ENCODE peak calls at places on chromosomes 13 and 19, in ten cellular contexts. H is K562, U is neural crest cell, Z is type B pancreatic cell, L is colonic mucosa, J is fibroblast of lung, D is HFFc6, A is astrocyte of the cerebellum, S is mammary epithelial cell, N is omental fat pad. P is an unnamed sample.

GRCh38 chr19:34482380-34483250 is 1.1 kb downstream of the WTIP start:
- DNase-seq in S (peak), U (peak), D (no peak), L (no peak), A (no peak), Z (no peak), H (no peak), J (peak), N (no peak), P (no peak)

GRCh38 chr19:2575734-2576481 is 100.0 kb downstream of the GADD45B start:
- DNase-seq in J (no peak), H (no peak), D (no peak), L (peak), Z (no peak), U (no peak), S (no peak), A (peak), N (no peak), P (peak)

GRCh38 chr19:15177269-15178116 is 23.3 kb downstream of the NOTCH3 start:
- DNase-seq in L (peak), Z (peak), N (peak), S (peak), J (peak), U (peak), A (peak), H (peak), D (peak), P (peak)

GRCh38 chr13:96710166-96710866 is 284.0 kb downstream of the OXGR1 start:
- DNase-seq in N (no peak), A (no peak), D (no peak), S (no peak), H (no peak), J (no peak), U (no peak), L (no peak), Z (no peak), P (no peak)

GRCh38 chr19:17943284-17944221 is 10.7 kb downstream of the CCDC124 start:
- DNase-seq in D (no peak), L (no peak), U (no peak), H (peak), A (no peak), J (no peak), S (no peak), N (no peak), Z (no peak), P (no peak)

GRCh38 chr13:111919826-111920225 is 147.1 kb upstream of the SOX1 start:
- DNase-seq in H (no peak), J (no peak), D (no peak), U (no peak), N (no peak), S (no peak), L (no peak), A (no peak), Z (no peak), P (no peak)

GRCh38 chr13:77492982-77493381 is 42.5 kb upstream of the SCEL start:
- DNase-seq in L (no peak), Z (no peak), A (no peak), U (no peak), S (peak), N (no peak), D (no peak), H (no peak), J (peak), P (no peak)

GRCh38 chr13:41691276-41691675 is 233.9 kb downstream of the RGCC start:
- DNase-seq in S (no peak), A (no peak), J (no peak), U (no peak), Z (no peak), D (no peak), L (no peak), H (no peak), N (no peak), P (no peak)

GRCh38 chr13:33441015-33441414 is 155.5 kb upstream of the STARD13 start:
- DNase-seq in Z (no peak), U (no peak), N (no peak), A (peak), L (peak), S (peak), J (peak), D (peak), H (no peak), P (no peak)

GRCh38 chr13:42174344-42175162 is 97.4 kb upstream of the AKAP11 start:
- DNase-seq in L (no peak), S (no peak), H (peak), D (peak), N (no peak), J (peak), U (no peak), A (no peak), Z (no peak), P (no peak)

GRCh38 chr19:2461751-2462634 is 5.2 kb upstream of the LMNB2 start:
- DNase-seq in Z (no peak), H (peak), S (peak), D (peak), N (no peak), A (no peak), J (peak), L (peak), U (peak), P (peak)

GRCh38 chr13:55493297-55493696 is 1647.4 kb upstream of the PRR20A start:
- DNase-seq in N (no peak), A (no peak), S (no peak), L (no peak), J (no peak), D (no peak), H (no peak), U (no peak), Z (no peak), P (no peak)
- TF ChIP-seq CTCF in N (no peak), A (no peak), S (no peak), L (no peak), J (no peak), D (no peak), H (no peak), U (no peak), Z (no peak), P (no peak)

GRCh38 chr13:24861617-24862362 is 97.8 kb downstream of the RNF17 start:
- DNase-seq in J (no peak), L (no peak), H (no peak), A (no peak), N (no peak), Z (no peak), U (no peak), D (no peak), S (no peak), P (no peak)

GRCh38 chr13:24863748-24864540 is 100.0 kb downstream of the RNF17 start:
- DNase-seq in D (no peak), H (peak), Z (no peak), J (no peak), U (no peak), N (no peak), L (no peak), S (no peak), A (no peak), P (no peak)

GRCh38 chr13:24860775-24861174 is 96.8 kb downstream of the RNF17 start:
- DNase-seq in D (no peak), J (no peak), N (no peak), L (no peak), S (no peak), U (no peak), A (no peak), H (no peak), Z (no peak), P (no peak)

GRCh38 chr13:24854311-24854710 is 90.3 kb downstream of the RNF17 start:
- DNase-seq in L (no peak), A (no peak), H (no peak), J (no peak), Z (no peak), S (peak), D (no peak), U (no peak), N (no peak), P (no peak)

DNA sequence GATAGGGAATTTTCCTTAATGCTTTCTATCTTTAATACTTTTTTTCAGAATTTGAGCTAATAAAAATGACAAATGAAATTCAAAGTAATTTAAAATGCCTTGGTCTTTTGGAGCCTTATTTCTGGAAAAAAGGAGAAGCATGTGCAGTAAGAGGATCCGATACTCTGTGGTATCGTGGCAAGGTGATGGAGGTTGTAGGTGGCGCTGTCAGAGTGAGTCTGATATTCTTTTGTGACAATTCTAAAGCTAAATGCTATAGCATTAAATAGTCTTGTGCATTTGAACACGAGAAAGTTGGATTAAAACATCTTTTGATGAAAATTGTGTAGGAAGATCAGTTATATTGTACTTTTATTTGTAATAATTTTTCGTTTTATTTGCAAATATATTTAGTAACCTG is 95.0 kb downstream of the RNF17 start:
- DNase-seq in U (no peak), Z (no peak), A (no peak), D (no peak), N (no peak), H (no peak), S (no peak), L (no peak), J (no peak), P (no peak)
- TF ChIP-seq CTCF in U (no peak), Z (no peak), A (no peak), D (no peak), N (no peak), H (no peak), S (no peak), L (no peak), J (no peak), P (no peak)

GRCh38 chr13:21813110-21813509 is 142.2 kb downstream of the FGF9 start:
- DNase-seq in Z (no peak), J (no peak), A (no peak), L (no peak), H (no peak), U (no peak), D (no peak), S (no peak), N (no peak), P (no peak)
- TF ChIP-seq CTCF in Z (no peak), J (no peak), A (no peak), L (no peak), H (no peak), U (no peak), D (no peak), S (no peak), N (no peak), P (no peak)

GRCh38 chr13:91955546-91956355 is 557.3 kb downstream of the GPC5 start:
- DNase-seq in A (no peak), L (no peak), J (no peak), N (no peak), S (no peak), Z (no peak), H (no peak), D (no peak), U (no peak), P (no peak)
- TF ChIP-seq CTCF in A (no peak), L (no peak), J (no peak), N (no peak), S (no peak), Z (no peak), H (no peak), D (no peak), U (no peak), P (no peak)

DNA sequence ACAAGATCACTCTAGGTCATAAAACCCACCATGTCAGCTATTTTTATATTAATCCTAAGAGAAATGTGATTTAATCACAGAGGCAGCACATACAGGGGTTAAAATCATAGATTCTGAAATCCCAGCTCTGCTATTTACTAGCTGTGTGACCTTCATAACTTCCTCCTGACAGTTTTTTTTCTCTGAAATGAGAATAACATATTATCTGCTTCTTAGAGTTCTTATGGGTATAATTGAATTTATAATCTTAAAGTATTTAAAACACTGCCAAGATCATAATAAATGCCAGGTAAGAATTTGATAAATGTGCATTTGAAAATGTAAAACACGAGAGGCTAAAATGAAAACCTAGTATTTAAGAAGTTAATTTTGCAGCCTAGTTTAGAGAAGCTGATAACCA is 722.9 kb downstream of the SLITRK6 start:
- DNase-seq in L (no peak), S (no peak), J (no peak), N (no peak), H (no peak), A (no peak), D (no peak), U (no peak), Z (no peak), P (no peak)
- TF ChIP-seq CTCF in L (no peak), S (no peak), J (no peak), N (no peak), H (no peak), A (no peak), D (no peak), U (no peak), Z (no peak), P (no peak)

GRCh38 chr19:13718733-13719132 is 45.6 kb upstream of the MRI1 start:
- DNase-seq in Z (no peak), A (peak), H (no peak), D (no peak), J (peak), L (peak), S (peak), N (no peak), U (no peak), P (no peak)
- TF ChIP-seq CTCF in Z (peak), A (peak), H (no peak), D (peak), J (peak), L (no peak), S (peak), N (no peak), U (peak), P (peak)

DNA sequence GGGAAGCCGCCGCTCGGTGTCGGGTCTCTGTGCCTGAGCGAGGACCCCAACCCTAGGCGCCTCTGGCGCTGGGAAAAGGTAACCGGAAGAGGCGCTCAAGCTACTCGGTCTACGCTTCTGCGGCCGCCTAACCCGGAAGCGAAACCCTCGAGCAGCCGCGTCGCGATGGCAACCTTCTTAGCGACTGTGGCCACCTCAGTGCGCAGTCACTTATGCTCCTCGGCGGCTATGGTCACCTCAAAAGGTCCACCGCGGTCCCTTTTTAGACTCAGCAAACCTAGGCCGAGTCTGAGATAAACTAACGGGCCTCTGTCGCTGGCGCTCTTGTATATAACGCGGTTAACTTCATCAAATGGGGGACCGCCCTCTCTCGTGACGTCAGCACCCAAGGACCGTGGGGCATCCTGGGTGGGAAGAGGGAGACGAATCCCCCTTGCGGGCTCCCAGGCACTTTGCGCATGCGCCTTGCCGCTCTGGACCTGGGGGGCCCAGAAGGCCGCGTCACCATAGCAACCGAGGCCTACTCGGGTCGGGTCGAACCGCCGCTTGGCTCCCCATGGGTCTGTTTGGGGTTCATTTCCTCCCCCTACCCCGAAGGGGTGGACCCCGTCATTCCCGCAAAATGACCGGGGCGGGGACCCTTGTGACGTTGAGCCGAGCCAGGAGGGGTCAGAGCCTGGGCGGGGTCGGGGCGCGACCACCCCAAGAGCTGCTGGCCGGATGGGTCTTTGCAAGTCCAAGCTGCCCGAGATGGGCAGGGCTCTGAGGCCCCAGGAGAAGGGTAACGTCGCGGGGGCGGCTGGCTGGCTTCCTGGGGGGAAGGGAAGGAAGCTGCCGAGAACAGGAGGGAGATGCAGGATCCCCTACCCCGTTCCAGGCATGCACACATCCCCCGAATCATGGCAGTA is at the start of gene GTF2F1:
- DNase-seq in S (peak), Z (peak), N (peak), J (peak), U (peak), H (peak), D (peak), A (peak), L (peak), P (peak)
- TF ChIP-seq CTCF in S (peak), Z (peak), N (no peak), J (no peak), U (no peak), H (peak), D (peak), A (no peak), L (no peak), P (no peak)

P was measured in osteocyte.